ENCODE peak calls at places on chromosomes 5 and 9, in five cellular contexts. K is activated CD8-positive, alpha-beta memory T cell treated with anti-CD3 and anti-CD28 coated beads for 48 hours; T is omental fat pad; A is stimulated activated CD4-positive, alpha-beta T cell treated with anti-CD3 and anti-CD28 coated beads, Interleukin-12 subunit alpha, Interleukin-12 subunit beta, amount 100 ng/mL, for 48 hours; G is CD8-positive, alpha-beta T cell. P is an unnamed sample.

GRCh38 chr5:105167092-105167491 is 1604.5 kb upstream of the NUDT12 start:
- DNase-seq in K (no peak), T (no peak), A (no peak), G (no peak), P (no peak)

GRCh38 chr9:134602547-134603362 is 38.8 kb upstream of the COL5A1 start:
- DNase-seq in K (no peak), T (no peak), A (no peak), G (no peak), P (no peak)

GRCh38 chr5:56110646-56111403 is 116.1 kb upstream of the IL6ST start:
- DNase-seq in K (no peak), T (no peak), A (no peak), G (no peak), P (no peak)

GRCh38 chr5:73263001-73263710 is 90.2 kb downstream of the TMEM174 start:
- DNase-seq in K (no peak), T (no peak), A (no peak), G (no peak), P (no peak)

GRCh38 chr9:131668439-131669233 is 71.2 kb downstream of the RAPGEF1 start:
- DNase-seq in K (peak), T (no peak), A (peak), G (peak), P (peak)

GRCh38 chr9:31445357-31445756 is 939.1 kb upstream of the ACO1 start:
- DNase-seq in K (no peak), T (no peak), A (no peak), G (no peak), P (no peak)

GRCh38 chr9:108316066-108316465 is 539.7 kb downstream of the ACTL7B start:
- DNase-seq in K (no peak), T (no peak), A (no peak), G (no peak), P (no peak)

GRCh38 chr5:172093559-172093958 is 87.1 kb upstream of the FBXW11 start:
- DNase-seq in K (no peak), T (no peak), A (no peak), G (no peak), P (no peak)

GRCh38 chr5:4048398-4048797 is 452.8 kb downstream of the IRX1 start:
- DNase-seq in K (no peak), T (no peak), A (no peak), G (no peak), P (no peak)

GRCh38 chr5:17070646-17071045 is 134.6 kb upstream of the MYO10 start:
- DNase-seq in K (no peak), T (no peak), A (no peak), G (no peak), P (no peak)

GRCh38 chr9:90970603-90971002 is 169.0 kb downstream of the SYK start:
- DNase-seq in K (no peak), T (no peak), A (no peak), G (no peak), P (no peak)

GRCh38 chr9:123996731-123997421 is 14.7 kb upstream of the LHX2 start:
- DNase-seq in K (no peak), T (no peak), A (peak), G (no peak), P (no peak)

GRCh38 chr5:169195601-169196000 is 105.3 kb downstream of the SLIT3 start:
- DNase-seq in K (no peak), T (no peak), A (no peak), G (no peak), P (no peak)

GRCh38 chr9:4382722-4383317 is 83.0 kb upstream of the GLIS3 start:
- DNase-seq in K (no peak), T (no peak), A (no peak), G (no peak), P (no peak)

P was measured in activated T-cell treated with anti-CD3 and anti-CD28 coated beads, Interleukin-2, amount 50 U/mL, for 4 hours.